ENCODE peak calls at places on chromosome 14, in six cellular contexts. One of them, this sample, is unnamed.
A peak's percentile ranks its signal among the peaks of the same experiment; 100 is the strongest.

GRCh38 chr14:39266871-39267591 is 33.3 kb downstream of the MIA2 start:
- DNase-seq in substantia nigra: peak; percentile 89
- DNase-seq in neuronal stem cell: peak; percentile 73
- DNase-seq in stimulated activated CD4-positive, alpha-beta T cell treated with anti-CD3 and anti-CD28 coated beads, Interleukin-2, amount 100 ng/mL, for 48 hours: peak; percentile 67
- DNase-seq in Daoy: peak; percentile 90
- DNase-seq in hepatic stellate cell: peak; percentile 71
- DNase-seq in this sample: peak; percentile 62

GRCh38 chr14:37262649-37263048 is 64.9 kb downstream of the MIPOL1 start:
- DNase-seq in neuronal stem cell: no peak
- DNase-seq in Daoy: no peak
- DNase-seq in stimulated activated CD4-positive, alpha-beta T cell treated with anti-CD3 and anti-CD28 coated beads, Interleukin-2, amount 100 ng/mL, for 48 hours: no peak
- DNase-seq in hepatic stellate cell: no peak
- DNase-seq in substantia nigra: no peak
- DNase-seq in this sample: no peak

GRCh38 chr14:69043007-69043444 is 63.9 kb upstream of the ACTN1 start:
- DNase-seq in hepatic stellate cell: no peak
- DNase-seq in neuronal stem cell: no peak
- DNase-seq in substantia nigra: no peak
- DNase-seq in Daoy: no peak
- DNase-seq in stimulated activated CD4-positive, alpha-beta T cell treated with anti-CD3 and anti-CD28 coated beads, Interleukin-2, amount 100 ng/mL, for 48 hours: no peak
- DNase-seq in this sample: no peak

GRCh38 chr14:99318091-99318958 is 46.3 kb upstream of the BCL11B start:
- DNase-seq in hepatic stellate cell: no peak
- DNase-seq in stimulated activated CD4-positive, alpha-beta T cell treated with anti-CD3 and anti-CD28 coated beads, Interleukin-2, amount 100 ng/mL, for 48 hours: no peak
- DNase-seq in substantia nigra: no peak
- DNase-seq in neuronal stem cell: no peak
- DNase-seq in Daoy: no peak
- DNase-seq in this sample: no peak

GRCh38 chr14:44803239-44803905 is 158.4 kb downstream of the KLHL28 start:
- DNase-seq in neuronal stem cell: peak; percentile 52
- DNase-seq in hepatic stellate cell: peak; percentile 17
- DNase-seq in stimulated activated CD4-positive, alpha-beta T cell treated with anti-CD3 and anti-CD28 coated beads, Interleukin-2, amount 100 ng/mL, for 48 hours: no peak
- DNase-seq in substantia nigra: no peak
- DNase-seq in Daoy: peak; percentile 54
- DNase-seq in this sample: peak; percentile 7

GRCh38 chr14:50233335-50234250 is 2.2 kb upstream of the SOS2 start:
- DNase-seq in Daoy: no peak
- DNase-seq in substantia nigra: no peak
- DNase-seq in hepatic stellate cell: no peak
- DNase-seq in stimulated activated CD4-positive, alpha-beta T cell treated with anti-CD3 and anti-CD28 coated beads, Interleukin-2, amount 100 ng/mL, for 48 hours: peak; percentile 9
- DNase-seq in neuronal stem cell: no peak
- DNase-seq in this sample: no peak

GRCh38 chr14:46582826-46583225 is 68.8 kb downstream of the RPL10L start:
- DNase-seq in hepatic stellate cell: no peak
- DNase-seq in substantia nigra: no peak
- DNase-seq in Daoy: no peak
- DNase-seq in stimulated activated CD4-positive, alpha-beta T cell treated with anti-CD3 and anti-CD28 coated beads, Interleukin-2, amount 100 ng/mL, for 48 hours: no peak
- DNase-seq in neuronal stem cell: no peak
- DNase-seq in this sample: no peak

GRCh38 chr14:44041700-44042099 is 465.4 kb downstream of the FSCB start:
- DNase-seq in hepatic stellate cell: no peak
- DNase-seq in Daoy: no peak
- DNase-seq in neuronal stem cell: no peak
- DNase-seq in stimulated activated CD4-positive, alpha-beta T cell treated with anti-CD3 and anti-CD28 coated beads, Interleukin-2, amount 100 ng/mL, for 48 hours: no peak
- DNase-seq in substantia nigra: no peak
- DNase-seq in this sample: no peak

GRCh38 chr14:75267141-75267601 is 11.5 kb upstream of the FOS start:
- DNase-seq in substantia nigra: no peak
- DNase-seq in hepatic stellate cell: no peak
- DNase-seq in neuronal stem cell: no peak
- DNase-seq in Daoy: no peak
- DNase-seq in stimulated activated CD4-positive, alpha-beta T cell treated with anti-CD3 and anti-CD28 coated beads, Interleukin-2, amount 100 ng/mL, for 48 hours: no peak
- DNase-seq in this sample: no peak

GRCh38 chr14:90518075-90518940 is 121.5 kb downstream of the CALM1 start:
- DNase-seq in Daoy: no peak
- DNase-seq in hepatic stellate cell: no peak
- DNase-seq in substantia nigra: no peak
- DNase-seq in neuronal stem cell: no peak
- DNase-seq in stimulated activated CD4-positive, alpha-beta T cell treated with anti-CD3 and anti-CD28 coated beads, Interleukin-2, amount 100 ng/mL, for 48 hours: no peak
- DNase-seq in this sample: no peak

GRCh38 chr14:68146812-68147211 is 327.2 kb downstream of the RAD51B start:
- DNase-seq in stimulated activated CD4-positive, alpha-beta T cell treated with anti-CD3 and anti-CD28 coated beads, Interleukin-2, amount 100 ng/mL, for 48 hours: no peak
- DNase-seq in Daoy: peak; percentile 95
- DNase-seq in substantia nigra: no peak
- DNase-seq in hepatic stellate cell: peak; percentile 77
- DNase-seq in neuronal stem cell: no peak
- DNase-seq in this sample: no peak

GRCh38 chr14:88559852-88560251 is 3.0 kb upstream of the ZC3H14 start:
- DNase-seq in substantia nigra: no peak
- DNase-seq in Daoy: peak; percentile 24
- DNase-seq in hepatic stellate cell: peak; percentile 62
- DNase-seq in stimulated activated CD4-positive, alpha-beta T cell treated with anti-CD3 and anti-CD28 coated beads, Interleukin-2, amount 100 ng/mL, for 48 hours: no peak
- DNase-seq in neuronal stem cell: no peak
- DNase-seq in this sample: no peak

GRCh38 chr14:103160321-103161053 is 37.2 kb downstream of the TNFAIP2 start:
- DNase-seq in Daoy: no peak
- DNase-seq in substantia nigra: no peak
- DNase-seq in hepatic stellate cell: no peak
- DNase-seq in stimulated activated CD4-positive, alpha-beta T cell treated with anti-CD3 and anti-CD28 coated beads, Interleukin-2, amount 100 ng/mL, for 48 hours: no peak
- DNase-seq in neuronal stem cell: no peak
- DNase-seq in this sample: no peak

GRCh38 chr14:71659165-71659564 is 273.1 kb upstream of the RGS6 start:
- DNase-seq in substantia nigra: no peak
- DNase-seq in Daoy: peak; percentile 21
- DNase-seq in hepatic stellate cell: no peak
- DNase-seq in stimulated activated CD4-positive, alpha-beta T cell treated with anti-CD3 and anti-CD28 coated beads, Interleukin-2, amount 100 ng/mL, for 48 hours: no peak
- DNase-seq in neuronal stem cell: no peak
- DNase-seq in this sample: no peak

GRCh38 chr14:38107216-38107631 is 100.5 kb upstream of the SSTR1 start:
- DNase-seq in neuronal stem cell: no peak
- DNase-seq in substantia nigra: no peak
- DNase-seq in hepatic stellate cell: no peak
- DNase-seq in Daoy: no peak
- DNase-seq in stimulated activated CD4-positive, alpha-beta T cell treated with anti-CD3 and anti-CD28 coated beads, Interleukin-2, amount 100 ng/mL, for 48 hours: peak; percentile 0
- DNase-seq in this sample: no peak

GRCh38 chr14:64541971-64542838 is 1.7 kb downstream of the HSPA2 start:
- DNase-seq in Daoy: no peak
- DNase-seq in neuronal stem cell: no peak
- DNase-seq in stimulated activated CD4-positive, alpha-beta T cell treated with anti-CD3 and anti-CD28 coated beads, Interleukin-2, amount 100 ng/mL, for 48 hours: no peak
- DNase-seq in hepatic stellate cell: no peak
- DNase-seq in substantia nigra: no peak
- DNase-seq in this sample: no peak

GRCh38 chr14:68719634-68720384 is 73.1 kb downstream of the ZFP36L1 start:
- DNase-seq in Daoy: no peak
- DNase-seq in stimulated activated CD4-positive, alpha-beta T cell treated with anti-CD3 and anti-CD28 coated beads, Interleukin-2, amount 100 ng/mL, for 48 hours: no peak
- DNase-seq in hepatic stellate cell: no peak
- DNase-seq in substantia nigra: no peak
- DNase-seq in neuronal stem cell: no peak
- DNase-seq in this sample: no peak

GRCh38 chr14:88049271-88049670 is 44.3 kb downstream of the GPR65 start:
- DNase-seq in hepatic stellate cell: no peak
- DNase-seq in neuronal stem cell: no peak
- DNase-seq in stimulated activated CD4-positive, alpha-beta T cell treated with anti-CD3 and anti-CD28 coated beads, Interleukin-2, amount 100 ng/mL, for 48 hours: no peak
- DNase-seq in substantia nigra: no peak
- DNase-seq in Daoy: no peak
- DNase-seq in this sample: no peak

GRCh38 chr14:102187044-102187443 is 47.3 kb downstream of the WDR20 start:
- DNase-seq in neuronal stem cell: no peak
- DNase-seq in hepatic stellate cell: peak; percentile 80
- DNase-seq in stimulated activated CD4-positive, alpha-beta T cell treated with anti-CD3 and anti-CD28 coated beads, Interleukin-2, amount 100 ng/mL, for 48 hours: no peak
- DNase-seq in Daoy: peak; percentile 77
- DNase-seq in substantia nigra: no peak
- DNase-seq in this sample: no peak

GRCh38 chr14:51447411-51447810 is 204.3 kb upstream of the FRMD6 start:
- DNase-seq in substantia nigra: no peak
- DNase-seq in stimulated activated CD4-positive, alpha-beta T cell treated with anti-CD3 and anti-CD28 coated beads, Interleukin-2, amount 100 ng/mL, for 48 hours: no peak
- DNase-seq in neuronal stem cell: no peak
- DNase-seq in Daoy: no peak
- DNase-seq in hepatic stellate cell: no peak
- DNase-seq in this sample: no peak

GRCh38 chr14:61213930-61214329 is 67.2 kb downstream of the TMEM30B start:
- DNase-seq in substantia nigra: no peak
- DNase-seq in stimulated activated CD4-positive, alpha-beta T cell treated with anti-CD3 and anti-CD28 coated beads, Interleukin-2, amount 100 ng/mL, for 48 hours: no peak
- DNase-seq in neuronal stem cell: no peak
- DNase-seq in Daoy: no peak
- DNase-seq in hepatic stellate cell: no peak
- DNase-seq in this sample: no peak

GRCh38 chr14:54488646-54489317 is at the start of gene GMFB:
- DNase-seq in Daoy: peak; percentile 97
- DNase-seq in neuronal stem cell: peak; percentile 84
- DNase-seq in hepatic stellate cell: peak; percentile 84
- DNase-seq in stimulated activated CD4-positive, alpha-beta T cell treated with anti-CD3 and anti-CD28 coated beads, Interleukin-2, amount 100 ng/mL, for 48 hours: peak; percentile 78
- DNase-seq in substantia nigra: peak; percentile 83
- DNase-seq in this sample: peak; percentile 79